ENCODE peak calls at places on chromosomes 2 and 18, in ten cellular contexts. S, R, F, V, X, G, H, W, N and C are unnamed samples.

GRCh38 chr18:56083097-56083865 is 495.3 kb upstream of the TCF4 start:
- DNase-seq in S (no peak), R (peak; percentile 14), F (no peak), V (no peak), X (no peak), G (peak; percentile 86), H (peak; percentile 68), W (no peak), N (peak; percentile 74), C (no peak)

GRCh38 chr18:47773931-47774330 is 156.5 kb downstream of the SMAD2 start:
- DNase-seq in S (no peak), R (no peak), F (no peak), V (no peak), X (no peak), G (no peak), H (no peak), W (no peak), N (no peak), C (no peak)

GRCh38 chr18:48007955-48008701 is 77.7 kb upstream of the SMAD2 start:
- DNase-seq in S (peak; percentile 37), R (peak; percentile 72), F (peak; percentile 87), V (no peak), X (no peak), G (peak; percentile 76), H (peak; percentile 19), W (peak; percentile 78), N (peak; percentile 30), C (peak; percentile 89)

GRCh38 chr2:179355881-179356280 is 91.2 kb upstream of the SESTD1 start:
- DNase-seq in S (no peak), R (no peak), F (no peak), V (no peak), X (no peak), G (no peak), H (peak; percentile 46), W (no peak), N (no peak), C (no peak)

GRCh38 chr2:49686291-49686690 is 532.0 kb upstream of the FSHR start:
- DNase-seq in S (no peak), R (no peak), F (no peak), V (no peak), X (no peak), G (no peak), H (no peak), W (no peak), N (no peak), C (no peak)

GRCh38 chr2:71454221-71455010 is 1.1 kb downstream of the DYSF start:
- DNase-seq in S (no peak), R (no peak), F (no peak), V (no peak), X (no peak), G (peak; percentile 76), H (no peak), W (no peak), N (no peak), C (peak; percentile 18)

GRCh38 chr2:69482471-69482870 is 45.2 kb upstream of the NFU1 start:
- DNase-seq in S (peak; percentile 48), R (no peak), F (no peak), V (no peak), X (no peak), G (no peak), H (no peak), W (no peak), N (no peak), C (no peak)

GRCh38 chr2:31275976-31276375 is 42.0 kb downstream of the EHD3 start:
- DNase-seq in S (no peak), R (no peak), F (no peak), V (no peak), X (no peak), G (peak; percentile 39), H (no peak), W (no peak), N (no peak), C (no peak)

GRCh38 chr18:48106976-48107781 is 176.7 kb upstream of the SMAD2 start:
- DNase-seq in S (no peak), R (peak; percentile 67), F (no peak), V (no peak), X (no peak), G (no peak), H (no peak), W (no peak), N (no peak), C (no peak)

GRCh38 chr2:176493221-176493825 is 224.1 kb downstream of the MTX2 start:
- DNase-seq in S (no peak), R (no peak), F (no peak), V (no peak), X (no peak), G (no peak), H (no peak), W (no peak), N (no peak), C (no peak)

GRCh38 chr2:218039171-218039570 is 29.9 kb upstream of the RUFY4 start:
- DNase-seq in S (no peak), R (no peak), F (no peak), V (peak; percentile 22), X (no peak), G (no peak), H (peak; percentile 18), W (no peak), N (peak; percentile 87), C (no peak)

GRCh38 chr2:218043701-218044109 is 25.3 kb upstream of the RUFY4 start:
- DNase-seq in S (no peak), R (no peak), F (no peak), V (no peak), X (no peak), G (no peak), H (no peak), W (no peak), N (no peak), C (no peak)

GRCh38 chr2:218036371-218036770 is 32.7 kb upstream of the RUFY4 start:
- DNase-seq in S (peak; percentile 27), R (no peak), F (no peak), V (no peak), X (no peak), G (no peak), H (no peak), W (no peak), N (no peak), C (no peak)

GRCh38 chr2:218041302-218042165 is 27.5 kb upstream of the RUFY4 start:
- DNase-seq in S (peak; percentile 41), R (no peak), F (no peak), V (no peak), X (no peak), G (no peak), H (no peak), W (no peak), N (no peak), C (peak; percentile 10)

DNA sequence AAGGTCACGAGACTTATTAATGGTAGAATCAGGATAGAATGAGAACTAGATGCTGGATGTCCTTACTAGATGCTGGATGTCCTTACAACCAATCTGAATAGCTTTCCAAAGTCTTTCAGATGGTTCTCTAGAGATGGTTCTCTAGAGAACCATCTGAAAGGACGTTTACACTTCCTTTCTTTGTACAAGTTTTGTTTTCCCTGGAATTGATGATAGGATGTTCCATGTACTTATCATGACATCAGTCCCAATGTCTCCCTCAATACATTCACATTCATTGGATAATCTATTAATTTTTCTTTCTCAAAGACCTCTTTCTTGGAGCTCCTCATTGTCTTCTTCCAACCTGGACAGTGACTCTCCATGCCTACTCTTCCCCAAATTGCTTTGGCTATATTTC is 28.2 kb upstream of the RUFY4 start:
- DNase-seq in S (no peak), R (no peak), F (no peak), V (no peak), X (no peak), G (no peak), H (no peak), W (no peak), N (no peak), C (no peak)
- TF ChIP-seq CTCF in S (no peak), R (no peak), F (no peak), V (no peak), X (no peak), G (no peak), H (no peak), W (no peak), N (no peak), C (no peak)

DNA sequence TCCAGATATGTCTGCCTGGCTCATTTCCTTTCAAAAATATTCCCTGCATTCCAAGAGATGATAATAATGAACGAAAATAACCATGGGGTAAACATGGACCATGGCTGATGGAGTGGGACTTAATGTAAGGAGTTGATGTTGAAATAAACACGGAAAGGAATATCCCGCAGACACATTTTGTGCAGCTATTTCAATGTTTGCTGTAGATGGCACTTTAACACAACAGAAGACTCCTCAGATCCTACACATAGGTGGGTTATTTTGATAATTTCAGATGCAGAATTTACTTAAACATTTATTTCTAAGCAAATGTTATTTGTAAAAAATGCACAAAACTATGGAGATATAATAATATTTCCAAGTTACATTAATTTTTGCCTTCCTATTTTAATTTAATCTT is 87.5 kb upstream of the DYNAP start:
- DNase-seq in S (no peak), R (no peak), F (no peak), V (no peak), X (no peak), G (no peak), H (no peak), W (no peak), N (no peak), C (no peak)
- TF ChIP-seq CTCF in S (no peak), R (no peak), F (no peak), V (no peak), X (no peak), G (no peak), H (no peak), W (no peak), N (no peak), C (no peak)

DNA sequence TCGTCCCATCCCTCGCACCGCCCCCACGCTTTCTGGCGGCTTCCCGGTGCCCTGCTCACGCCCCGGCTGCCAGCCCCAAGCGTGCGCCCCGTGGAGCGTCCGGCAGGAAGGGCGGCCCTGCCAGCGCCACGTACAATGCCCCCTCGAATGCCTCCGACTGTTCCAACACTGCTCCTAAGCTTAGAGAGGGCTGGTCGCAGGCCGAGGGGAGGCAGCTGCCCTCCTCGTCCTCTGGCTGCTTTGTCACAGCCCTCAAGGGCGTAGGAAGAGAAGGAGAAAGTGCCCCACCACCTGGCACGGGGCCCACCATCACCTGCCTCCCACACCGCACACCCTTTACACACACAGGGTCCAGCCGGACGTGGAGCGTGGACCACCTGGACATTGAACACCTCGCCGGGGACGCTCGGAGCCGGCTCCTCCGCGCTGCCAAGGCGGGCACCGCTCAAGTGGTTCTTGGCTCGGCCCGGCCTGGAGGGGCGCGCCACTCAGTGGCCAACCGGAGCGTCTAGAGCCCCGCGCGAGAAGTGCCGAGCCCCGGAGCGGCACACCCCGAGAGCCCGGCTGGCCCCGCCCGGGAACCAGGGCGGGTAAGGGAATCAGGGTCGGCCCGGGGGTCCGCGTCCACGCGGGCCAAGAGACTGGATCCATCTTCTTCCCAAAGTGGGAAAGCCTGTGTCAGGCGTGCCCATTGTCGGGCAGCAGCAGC is 830 bp downstream of the DNER start:
- DNase-seq in S (peak; percentile 10), R (no peak), F (peak; percentile 45), V (no peak), X (no peak), G (no peak), H (no peak), W (peak; percentile 32), N (no peak), C (peak; percentile 40)
- TF ChIP-seq CTCF in S (no peak), R (no peak), F (no peak), V (peak; percentile 18), X (no peak), G (no peak), H (no peak), W (no peak), N (no peak), C (no peak)

DNA sequence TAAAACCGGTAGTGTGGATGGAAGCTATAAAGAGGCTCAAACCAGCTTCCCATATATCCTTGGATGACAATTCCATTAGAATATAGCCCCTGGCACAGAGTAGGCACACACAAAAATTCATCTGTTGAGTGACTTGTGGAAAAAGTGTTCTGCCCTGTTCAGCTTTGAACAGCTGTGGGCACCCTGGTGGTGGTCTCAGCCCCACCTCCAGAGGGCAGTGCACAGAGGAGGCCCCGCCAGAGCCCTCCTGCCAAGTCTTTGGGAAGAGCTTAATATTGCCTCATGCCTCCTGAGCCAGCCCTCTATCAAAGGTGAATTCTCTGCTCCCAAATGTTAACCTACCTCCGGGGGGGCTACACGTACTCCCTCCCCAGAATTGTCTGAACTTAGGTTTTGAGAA is 30.4 kb downstream of the EPAS1 start:
- DNase-seq in S (no peak), R (no peak), F (no peak), V (no peak), X (no peak), G (no peak), H (no peak), W (no peak), N (no peak), C (no peak)
- TF ChIP-seq CTCF in S (peak; percentile 11), R (no peak), F (no peak), V (peak; percentile 52), X (no peak), G (no peak), H (peak; percentile 22), W (no peak), N (no peak), C (no peak)